ENCODE peak calls at places on chromosomes 1 and 21, in nine cellular contexts. U is choroid plexus epithelial cell; L is A172; O is effector memory CD4-positive, alpha-beta T cell; G is CD8-positive, alpha-beta memory T cell; F is EL; W is activated T-cell treated with anti-CD3 and anti-CD28 coated beads for 48 hours; Q is naive thymus-derived CD8-positive, alpha-beta T cell; R is cerebellum. C is an unnamed sample.

GRCh38 chr1:81799939-81800740 is 594 bp upstream of the ADGRL2 start:
- DNase-seq in R (no peak), G (no peak), Q (no peak), U (peak), W (no peak), O (no peak), L (no peak), F (peak), C (no peak)

GRCh38 chr1:23177438-23178380 is 9.1 kb upstream of the LUZP1 start:
- DNase-seq in W (peak), Q (peak), F (peak), O (peak), G (peak), R (peak), L (peak), U (peak), C (peak)

GRCh38 chr1:41957568-41957967 is 38.8 kb upstream of the HIVEP3 start:
- DNase-seq in U (no peak), Q (no peak), G (no peak), W (no peak), O (no peak), R (no peak), L (peak), F (peak), C (no peak)

GRCh38 chr1:159964144-159964543 is 10.1 kb upstream of the SLAMF9 start:
- DNase-seq in F (no peak), Q (no peak), O (no peak), W (no peak), R (no peak), G (no peak), L (no peak), U (no peak), C (no peak)

GRCh38 chr1:109910123-109910962 is at the start of gene CSF1:
- DNase-seq in W (peak), L (peak), O (peak), R (peak), U (peak), G (peak), Q (peak), F (peak), C (peak)

GRCh38 chr21:45506836-45507522 is 35.3 kb downstream of the SLC19A1 start:
- DNase-seq in Q (no peak), U (no peak), O (no peak), R (no peak), F (no peak), W (no peak), L (no peak), G (no peak), C (no peak)

GRCh38 chr1:106681939-106682522 is 374.4 kb upstream of the PRMT6 start:
- DNase-seq in Q (no peak), O (no peak), W (no peak), R (no peak), F (no peak), U (no peak), L (no peak), G (no peak), C (no peak)

GRCh38 chr1:182897696-182898095 is 55.3 kb downstream of the SHCBP1L start:
- DNase-seq in Q (no peak), O (no peak), G (no peak), U (no peak), L (no peak), W (no peak), F (no peak), R (no peak), C (no peak)

GRCh38 chr21:45361033-45361997 is 43.6 kb upstream of the COL18A1 start:
- DNase-seq in U (no peak), F (peak), Q (no peak), O (no peak), G (no peak), R (no peak), W (no peak), L (peak), C (no peak)

GRCh38 chr1:40877681-40878080 is 15.5 kb upstream of the CITED4 start:
- DNase-seq in U (peak), Q (no peak), W (no peak), O (no peak), G (no peak), R (no peak), L (peak), F (peak), C (no peak)

GRCh38 chr1:1371741-1372711 is 3.0 kb downstream of the AURKAIP1 start:
- DNase-seq in L (no peak), W (peak), G (peak), O (peak), U (peak), R (peak), F (peak), Q (peak), C (peak)

GRCh38 chr1:27141266-27142003 is 13.5 kb downstream of the SLC9A1 start:
- DNase-seq in L (no peak), F (no peak), G (no peak), O (no peak), Q (no peak), R (no peak), W (no peak), U (no peak), C (no peak)

GRCh38 chr21:25701529-25701928 is 33.2 kb downstream of the ATP5PF start:
- DNase-seq in L (no peak), O (no peak), W (no peak), F (no peak), G (no peak), Q (no peak), R (no peak), U (no peak), C (no peak)

GRCh38 chr1:184075040-184076029 is 23.8 kb downstream of the TSEN15 start:
- DNase-seq in F (peak), G (no peak), Q (peak), U (peak), O (no peak), R (peak), L (peak), W (no peak), C (peak)

GRCh38 chr1:56924116-56924515 is 41.7 kb downstream of the C8B start:
- DNase-seq in O (no peak), G (no peak), L (no peak), Q (no peak), W (no peak), R (no peak), F (no peak), U (no peak), C (no peak)

GRCh38 chr21:31107151-31107785 is 69.0 kb upstream of the KRTAP19-8 start:
- DNase-seq in L (no peak), U (no peak), W (no peak), G (no peak), R (no peak), F (no peak), O (no peak), Q (no peak), C (no peak)

GRCh38 chr1:100252901-100253300 is 3.3 kb upstream of the DBT start:
- DNase-seq in O (no peak), R (no peak), F (no peak), U (no peak), Q (no peak), W (no peak), G (no peak), L (no peak), C (no peak)

GRCh38 chr1:162943627-162944026 is 82.7 kb upstream of the CCDC190 start:
- DNase-seq in G (no peak), Q (no peak), U (peak), O (no peak), F (no peak), W (no peak), L (peak), R (no peak), C (no peak)

GRCh38 chr1:206047271-206047670 is 5.7 kb upstream of the RHEX start:
- DNase-seq in Q (no peak), L (no peak), F (no peak), U (no peak), O (no peak), W (no peak), R (no peak), G (no peak), C (no peak)

GRCh38 chr1:54936791-54937190 is 43.6 kb upstream of the TMEM61 start:
- DNase-seq in R (no peak), L (no peak), O (no peak), Q (no peak), U (no peak), F (no peak), W (no peak), G (no peak), C (no peak)

GRCh38 chr1:81242103-81242502 is 558.6 kb upstream of the ADGRL2 start:
- DNase-seq in O (no peak), G (no peak), L (no peak), Q (no peak), R (no peak), U (no peak), W (no peak), F (no peak), C (no peak)

GRCh38 chr1:32337855-32338636 is 2.0 kb upstream of the MARCKSL1 start:
- DNase-seq in G (no peak), F (no peak), U (no peak), Q (no peak), L (peak), O (no peak), W (no peak), R (no peak), C (peak)

GRCh38 chr1:203200059-203200553 is 13.6 kb upstream of the CHI3L1 start:
- DNase-seq in F (no peak), U (peak), W (no peak), O (no peak), Q (no peak), G (no peak), L (no peak), R (peak), C (no peak)

GRCh38 chr1:87325982-87326738 is 2.5 kb upstream of the LMO4 start:
- DNase-seq in W (no peak), R (peak), L (peak), O (peak), U (peak), F (peak), Q (peak), G (peak), C (peak)

C was measured in B cell.